ENCODE peak calls at places on chromosomes 2 and 18, in nine cellular contexts. One of them, this sample, is unnamed.

GRCh38 chr2:215277942-215278341 is 33.9 kb upstream of the ATIC start:
- DNase-seq in neuronal stem cell: no peak
- DNase-seq in heart left ventricle: no peak
- DNase-seq in HCT116: no peak
- DNase-seq in mammary epithelial cell: no peak
- DNase-seq in DND-41: no peak
- DNase-seq in IMR-90: no peak
- DNase-seq in skeletal muscle cell: no peak
- DNase-seq in esophagus muscularis mucosa: no peak
- DNase-seq in this sample: no peak

GRCh38 chr18:12531747-12532146 is 124.0 kb downstream of the PRELID3A start:
- DNase-seq in IMR-90: peak; percentile 34
- DNase-seq in neuronal stem cell: no peak
- DNase-seq in mammary epithelial cell: no peak
- DNase-seq in heart left ventricle: no peak
- DNase-seq in HCT116: no peak
- DNase-seq in skeletal muscle cell: no peak
- DNase-seq in esophagus muscularis mucosa: no peak
- DNase-seq in DND-41: no peak
- DNase-seq in this sample: no peak

GRCh38 chr2:740446-741293 is 63.5 kb upstream of the TMEM18 start:
- DNase-seq in HCT116: peak; percentile 91
- DNase-seq in heart left ventricle: peak; percentile 87
- DNase-seq in IMR-90: peak; percentile 92
- DNase-seq in esophagus muscularis mucosa: peak; percentile 92
- DNase-seq in mammary epithelial cell: peak; percentile 92
- DNase-seq in neuronal stem cell: peak; percentile 100
- DNase-seq in skeletal muscle cell: peak; percentile 86
- DNase-seq in DND-41: peak; percentile 60
- DNase-seq in this sample: peak; percentile 89

GRCh38 chr2:233857511-233858118 is 3.3 kb upstream of the HJURP start:
- DNase-seq in esophagus muscularis mucosa: no peak
- DNase-seq in neuronal stem cell: no peak
- DNase-seq in mammary epithelial cell: peak; percentile 21
- DNase-seq in HCT116: no peak
- DNase-seq in IMR-90: no peak
- DNase-seq in heart left ventricle: peak; percentile 71
- DNase-seq in DND-41: peak; percentile 57
- DNase-seq in skeletal muscle cell: no peak
- DNase-seq in this sample: no peak

GRCh38 chr2:112646102-112646719 is 472 bp downstream of the SLC20A1 start:
- DNase-seq in skeletal muscle cell: no peak
- DNase-seq in esophagus muscularis mucosa: no peak
- DNase-seq in IMR-90: no peak
- DNase-seq in neuronal stem cell: no peak
- DNase-seq in heart left ventricle: no peak
- DNase-seq in DND-41: peak; percentile 71
- DNase-seq in HCT116: no peak
- DNase-seq in mammary epithelial cell: no peak
- DNase-seq in this sample: no peak

GRCh38 chr2:191566347-191566746 is 111.6 kb upstream of the NABP1 start:
- DNase-seq in esophagus muscularis mucosa: peak; percentile 92
- DNase-seq in mammary epithelial cell: peak; percentile 38
- DNase-seq in neuronal stem cell: peak; percentile 73
- DNase-seq in skeletal muscle cell: no peak
- DNase-seq in heart left ventricle: no peak
- DNase-seq in HCT116: peak; percentile 57
- DNase-seq in IMR-90: peak; percentile 59
- DNase-seq in DND-41: peak; percentile 75
- DNase-seq in this sample: peak; percentile 53

GRCh38 chr2:144201126-144201525 is 318.8 kb downstream of the ZEB2 start:
- DNase-seq in skeletal muscle cell: no peak
- DNase-seq in neuronal stem cell: no peak
- DNase-seq in heart left ventricle: no peak
- DNase-seq in esophagus muscularis mucosa: no peak
- DNase-seq in DND-41: no peak
- DNase-seq in IMR-90: no peak
- DNase-seq in HCT116: no peak
- DNase-seq in mammary epithelial cell: no peak
- DNase-seq in this sample: no peak

GRCh38 chr18:35822431-35822830 is 150.0 kb upstream of the RMP24 start:
- DNase-seq in esophagus muscularis mucosa: no peak
- DNase-seq in IMR-90: no peak
- DNase-seq in HCT116: no peak
- DNase-seq in neuronal stem cell: no peak
- DNase-seq in DND-41: no peak
- DNase-seq in skeletal muscle cell: no peak
- DNase-seq in mammary epithelial cell: no peak
- DNase-seq in heart left ventricle: no peak
- DNase-seq in this sample: no peak

GRCh38 chr2:120747281-120747680 is 11.6 kb downstream of the GLI2 start:
- DNase-seq in neuronal stem cell: no peak
- DNase-seq in esophagus muscularis mucosa: peak; percentile 87
- DNase-seq in IMR-90: no peak
- DNase-seq in HCT116: no peak
- DNase-seq in mammary epithelial cell: no peak
- DNase-seq in skeletal muscle cell: no peak
- DNase-seq in heart left ventricle: peak; percentile 36
- DNase-seq in DND-41: no peak
- DNase-seq in this sample: no peak

GRCh38 chr2:129233751-129234406 is 745.6 kb upstream of the RAB6C start:
- DNase-seq in esophagus muscularis mucosa: peak; percentile 86
- DNase-seq in heart left ventricle: no peak
- DNase-seq in HCT116: no peak
- DNase-seq in DND-41: no peak
- DNase-seq in mammary epithelial cell: peak; percentile 42
- DNase-seq in neuronal stem cell: peak; percentile 6
- DNase-seq in IMR-90: no peak
- DNase-seq in skeletal muscle cell: no peak
- DNase-seq in this sample: peak; percentile 9

GRCh38 chr2:225400060-225400511 is 576 bp downstream of the NYAP2 start:
- DNase-seq in esophagus muscularis mucosa: no peak
- DNase-seq in neuronal stem cell: peak; percentile 74
- DNase-seq in DND-41: peak; percentile 25
- DNase-seq in mammary epithelial cell: peak; percentile 46
- DNase-seq in HCT116: no peak
- DNase-seq in skeletal muscle cell: peak; percentile 11
- DNase-seq in heart left ventricle: no peak
- DNase-seq in IMR-90: peak; percentile 56
- DNase-seq in this sample: peak; percentile 55

GRCh38 chr2:105598853-105599252 is 145.9 kb upstream of the NCK2 start:
- DNase-seq in DND-41: no peak
- DNase-seq in IMR-90: no peak
- DNase-seq in HCT116: no peak
- DNase-seq in skeletal muscle cell: no peak
- DNase-seq in heart left ventricle: no peak
- DNase-seq in neuronal stem cell: no peak
- DNase-seq in esophagus muscularis mucosa: no peak
- DNase-seq in mammary epithelial cell: no peak
- DNase-seq in this sample: no peak

GRCh38 chr2:60312618-60313017 is 240.8 kb downstream of the BCL11A start:
- DNase-seq in mammary epithelial cell: no peak
- DNase-seq in DND-41: no peak
- DNase-seq in neuronal stem cell: no peak
- DNase-seq in IMR-90: no peak
- DNase-seq in skeletal muscle cell: no peak
- DNase-seq in HCT116: no peak
- DNase-seq in esophagus muscularis mucosa: no peak
- DNase-seq in heart left ventricle: no peak
- DNase-seq in this sample: no peak

GRCh38 chr2:219104107-219105050 is 43.7 kb upstream of the IHH start:
- DNase-seq in skeletal muscle cell: no peak
- DNase-seq in HCT116: peak; percentile 33
- DNase-seq in IMR-90: peak; percentile 32
- DNase-seq in mammary epithelial cell: peak; percentile 52
- DNase-seq in DND-41: peak; percentile 12
- DNase-seq in esophagus muscularis mucosa: no peak
- DNase-seq in heart left ventricle: no peak
- DNase-seq in neuronal stem cell: peak; percentile 29
- DNase-seq in this sample: no peak

GRCh38 chr2:46229134-46230063 is 67.8 kb upstream of the EPAS1 start:
- DNase-seq in skeletal muscle cell: peak; percentile 35
- DNase-seq in HCT116: no peak
- DNase-seq in IMR-90: peak; percentile 20
- DNase-seq in DND-41: no peak
- DNase-seq in heart left ventricle: no peak
- DNase-seq in neuronal stem cell: peak; percentile 9
- DNase-seq in esophagus muscularis mucosa: no peak
- DNase-seq in mammary epithelial cell: peak; percentile 81
- DNase-seq in this sample: no peak

GRCh38 chr2:53620961-53621360 is 146.6 kb upstream of the CHAC2 start:
- DNase-seq in mammary epithelial cell: no peak
- DNase-seq in neuronal stem cell: no peak
- DNase-seq in skeletal muscle cell: no peak
- DNase-seq in HCT116: no peak
- DNase-seq in heart left ventricle: no peak
- DNase-seq in DND-41: no peak
- DNase-seq in IMR-90: peak; percentile 25
- DNase-seq in esophagus muscularis mucosa: no peak
- DNase-seq in this sample: no peak

GRCh38 chr2:112621792-112622527 is 23.8 kb upstream of the SLC20A1 start:
- DNase-seq in heart left ventricle: no peak
- DNase-seq in esophagus muscularis mucosa: no peak
- DNase-seq in DND-41: no peak
- DNase-seq in skeletal muscle cell: peak; percentile 78
- DNase-seq in neuronal stem cell: no peak
- DNase-seq in HCT116: no peak
- DNase-seq in mammary epithelial cell: peak; percentile 79
- DNase-seq in IMR-90: peak; percentile 94
- DNase-seq in this sample: no peak

GRCh38 chr2:231364961-231365810 is 30.3 kb upstream of the B3GNT7 start:
- DNase-seq in DND-41: no peak
- DNase-seq in esophagus muscularis mucosa: no peak
- DNase-seq in HCT116: no peak
- DNase-seq in neuronal stem cell: no peak
- DNase-seq in heart left ventricle: no peak
- DNase-seq in IMR-90: peak; percentile 89
- DNase-seq in mammary epithelial cell: peak; percentile 92
- DNase-seq in skeletal muscle cell: peak; percentile 59
- DNase-seq in this sample: peak; percentile 14
- H3K4me3 ChIP-seq in DND-41: no peak overlapping the region
- H3K4me3 ChIP-seq in esophagus muscularis mucosa: no peak overlapping the region
- H3K4me3 ChIP-seq in HCT116: no peak overlapping the region
- H3K4me3 ChIP-seq in neuronal stem cell: no peak overlapping the region
- H3K4me3 ChIP-seq in heart left ventricle: no peak overlapping the region
- H3K4me3 ChIP-seq in IMR-90: no peak overlapping the region
- H3K4me3 ChIP-seq in mammary epithelial cell: no peak overlapping the region
- H3K4me3 ChIP-seq in skeletal muscle cell: no peak overlapping the region
- H3K4me3 ChIP-seq in this sample: no peak overlapping the region

DNA sequence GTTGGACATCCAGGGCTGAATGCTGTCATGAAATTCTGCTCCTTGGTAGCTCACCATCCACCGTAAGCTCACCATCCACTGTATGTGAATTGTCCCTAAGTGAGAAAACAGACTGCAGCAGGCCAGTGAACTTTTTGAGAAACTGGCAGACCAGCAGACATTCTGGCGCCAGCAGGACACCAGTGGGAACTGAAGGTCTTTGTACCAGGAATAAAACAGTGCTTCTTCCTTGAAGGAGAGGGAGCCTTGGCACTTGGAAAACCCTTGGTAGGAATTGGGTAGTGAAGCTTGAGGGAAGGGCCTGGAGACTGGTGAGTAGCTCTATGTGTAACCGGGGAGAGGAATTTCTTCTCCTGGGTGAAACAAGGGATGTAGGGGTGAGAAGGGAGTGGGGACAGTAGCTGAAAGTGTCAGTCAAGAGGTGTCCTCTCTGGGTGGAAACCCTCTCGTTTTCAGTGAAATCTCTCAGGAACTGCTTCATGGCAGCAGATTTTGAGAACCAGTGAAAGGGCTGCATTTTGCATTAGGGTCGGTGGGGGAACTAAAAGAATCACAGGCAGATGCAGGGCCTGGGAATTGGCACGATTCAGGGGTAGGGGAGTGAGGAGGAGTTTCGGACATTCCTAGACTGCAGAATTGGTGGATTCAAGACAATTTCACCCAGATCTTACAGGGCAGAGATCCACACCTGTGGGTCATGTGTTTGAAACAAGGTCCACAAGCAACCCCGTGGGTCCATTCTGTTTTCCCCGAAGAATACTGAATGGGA is 131.4 kb upstream of the DLX2 start:
- DNase-seq in DND-41: no peak
- DNase-seq in neuronal stem cell: no peak
- DNase-seq in esophagus muscularis mucosa: no peak
- DNase-seq in HCT116: no peak
- DNase-seq in IMR-90: no peak
- DNase-seq in mammary epithelial cell: no peak
- DNase-seq in heart left ventricle: no peak
- DNase-seq in skeletal muscle cell: no peak
- DNase-seq in this sample: no peak
- H3K4me3 ChIP-seq in DND-41: no peak overlapping the region
- H3K4me3 ChIP-seq in neuronal stem cell: peak overlapping the region; percentile 40
- H3K4me3 ChIP-seq in esophagus muscularis mucosa: peak overlapping the region; percentile 38
- H3K4me3 ChIP-seq in HCT116: no peak overlapping the region
- H3K4me3 ChIP-seq in IMR-90: no peak overlapping the region
- H3K4me3 ChIP-seq in mammary epithelial cell: no peak overlapping the region
- H3K4me3 ChIP-seq in heart left ventricle: peak overlapping the region; percentile 57
- H3K4me3 ChIP-seq in skeletal muscle cell: peak overlapping the region; percentile 47
- H3K4me3 ChIP-seq in this sample: peak overlapping the region; percentile 7

DNA sequence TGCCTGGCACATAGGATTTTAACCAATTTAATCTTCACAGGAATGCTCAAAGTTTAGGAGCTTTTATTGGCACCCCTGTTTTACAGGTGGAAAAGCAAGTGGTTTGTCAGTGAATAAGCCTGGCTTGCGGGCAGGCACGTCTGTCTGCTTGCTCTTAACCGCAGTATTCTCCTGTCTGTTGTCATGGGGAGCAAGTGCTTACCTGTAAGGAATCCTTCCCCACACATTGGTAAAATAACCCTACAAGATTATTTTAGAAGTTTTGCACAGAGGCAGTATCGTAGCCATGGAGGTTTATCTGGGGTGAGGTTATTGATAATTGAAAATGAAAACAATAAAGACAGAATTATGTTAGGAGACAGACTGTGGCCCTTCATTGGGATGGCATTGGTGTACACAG is 174.9 kb downstream of the AGAP1 start:
- DNase-seq in mammary epithelial cell: no peak
- DNase-seq in skeletal muscle cell: no peak
- DNase-seq in neuronal stem cell: no peak
- DNase-seq in heart left ventricle: no peak
- DNase-seq in HCT116: no peak
- DNase-seq in DND-41: no peak
- DNase-seq in esophagus muscularis mucosa: no peak
- DNase-seq in IMR-90: no peak
- DNase-seq in this sample: no peak
- H3K4me3 ChIP-seq in mammary epithelial cell: no peak overlapping the region
- H3K4me3 ChIP-seq in skeletal muscle cell: no peak overlapping the region
- H3K4me3 ChIP-seq in neuronal stem cell: peak overlapping the region; percentile 39
- H3K4me3 ChIP-seq in heart left ventricle: peak overlapping the region; percentile 59
- H3K4me3 ChIP-seq in HCT116: peak overlapping the region; percentile 36
- H3K4me3 ChIP-seq in DND-41: no peak overlapping the region
- H3K4me3 ChIP-seq in esophagus muscularis mucosa: no peak overlapping the region
- H3K4me3 ChIP-seq in IMR-90: no peak overlapping the region
- H3K4me3 ChIP-seq in this sample: no peak overlapping the region

DNA sequence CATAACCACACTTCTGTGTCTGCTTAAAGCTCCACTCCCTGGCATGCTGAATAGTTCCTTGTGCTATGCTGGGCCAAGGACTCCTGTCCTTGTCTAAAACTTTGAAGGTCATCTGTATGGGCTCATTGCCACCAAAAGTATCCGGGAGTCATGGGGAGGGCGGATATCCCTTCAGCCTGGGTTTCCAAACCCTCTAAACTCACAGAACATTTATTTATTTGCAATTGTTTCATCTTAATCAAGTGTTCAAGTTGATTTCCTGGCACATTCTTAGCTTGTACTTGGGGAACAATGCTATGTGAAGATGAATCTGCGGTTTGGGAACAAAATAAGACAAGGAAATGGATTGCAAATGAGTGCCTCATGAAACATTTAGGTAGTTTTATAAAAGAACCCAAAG is 1.8 kb downstream of the NOSTRIN start:
- DNase-seq in esophagus muscularis mucosa: no peak
- DNase-seq in neuronal stem cell: no peak
- DNase-seq in DND-41: no peak
- DNase-seq in skeletal muscle cell: no peak
- DNase-seq in HCT116: no peak
- DNase-seq in IMR-90: no peak
- DNase-seq in mammary epithelial cell: no peak
- DNase-seq in heart left ventricle: no peak
- DNase-seq in this sample: peak; percentile 33
- H3K4me3 ChIP-seq in esophagus muscularis mucosa: peak overlapping the region; percentile 30
- H3K4me3 ChIP-seq in neuronal stem cell: no peak overlapping the region
- H3K4me3 ChIP-seq in DND-41: no peak overlapping the region
- H3K4me3 ChIP-seq in skeletal muscle cell: no peak overlapping the region
- H3K4me3 ChIP-seq in HCT116: no peak overlapping the region
- H3K4me3 ChIP-seq in IMR-90: no peak overlapping the region
- H3K4me3 ChIP-seq in mammary epithelial cell: no peak overlapping the region
- H3K4me3 ChIP-seq in heart left ventricle: peak overlapping the region; percentile 50
- H3K4me3 ChIP-seq in this sample: no peak overlapping the region